ENCODE peak calls at places on chromosomes 2 and 18, in five cellular contexts. E is iPS-NIHi11; Z is T-helper 9 cell; M is activated CD4-positive, alpha-beta T cell treated with anti-CD3 and anti-CD28 coated beads, Interleukin-2, amount 50 U/mL, for 48 hours; F is cerebellum. G is an unnamed sample.

GRCh38 chr2:16321872-16322271 is 343.8 kb downstream of the CYRIA start:
- DNase-seq in F (no peak), E (peak; percentile 44), Z (no peak), M (no peak), G (no peak)

GRCh38 chr2:234999740-235000425 is 48.1 kb downstream of the SH3BP4 start:
- DNase-seq in M (no peak), F (no peak), E (no peak), Z (no peak), G (no peak)

GRCh38 chr2:67579207-67579606 is 182.1 kb downstream of the ETAA1 start:
- DNase-seq in E (no peak), Z (no peak), F (no peak), M (no peak), G (no peak)

GRCh38 chr18:10010611-10011015 is 96.8 kb downstream of the VAPA start:
- DNase-seq in E (no peak), M (no peak), F (no peak), Z (no peak), G (no peak)

GRCh38 chr2:133266075-133266925 is 302.0 kb downstream of the NCKAP5 start:
- DNase-seq in M (no peak), Z (no peak), E (peak; percentile 66), F (no peak), G (no peak)

GRCh38 chr2:651961-652373 is 25.2 kb downstream of the TMEM18 start:
- DNase-seq in F (no peak), Z (no peak), M (no peak), E (no peak), G (no peak)

GRCh38 chr2:217868911-217869334 is 133.9 kb downstream of the TNS1 start:
- DNase-seq in E (no peak), F (no peak), M (no peak), Z (no peak), G (no peak)

GRCh38 chr18:74290831-74291770 is 662 bp downstream of the CYB5A start:
- DNase-seq in Z (no peak), E (peak; percentile 67), M (peak; percentile 14), F (no peak), G (peak; percentile 13)

GRCh38 chr2:220664272-220665107 is 907.6 kb downstream of the EPHA4 start:
- DNase-seq in F (no peak), M (no peak), E (no peak), Z (no peak), G (no peak)

GRCh38 chr2:118851650-118852049 is 4.2 kb upstream of the EN1 start:
- DNase-seq in E (no peak), M (no peak), F (no peak), Z (no peak), G (no peak)

GRCh38 chr2:174122185-174122584 is 126.1 kb downstream of the OLA1 start:
- DNase-seq in M (no peak), Z (no peak), E (no peak), F (no peak), G (no peak)

GRCh38 chr2:47520302-47520630 is 117.3 kb downstream of the MSH2 start:
- DNase-seq in E (no peak), F (peak; percentile 64), Z (no peak), M (no peak), G (no peak)

GRCh38 chr2:157572725-157573124 is 55.9 kb downstream of the ACVR1C start:
- DNase-seq in F (no peak), Z (no peak), M (no peak), E (peak; percentile 36), G (no peak)

GRCh38 chr2:95025406-95026319 is at the start of gene MAL:
- DNase-seq in E (peak; percentile 73), F (no peak), Z (peak; percentile 40), M (peak; percentile 78), G (peak; percentile 37)

GRCh38 chr2:151357359-151357758 is at the start of gene TNFAIP6:
- DNase-seq in M (no peak), E (peak; percentile 34), F (no peak), Z (no peak), G (no peak)

GRCh38 chr18:1585881-1586488 is 681.3 kb downstream of the ADCYAP1 start:
- DNase-seq in M (no peak), Z (no peak), E (peak; percentile 24), F (peak; percentile 13), G (no peak)

GRCh38 chr2:128236491-128237035 is 82.1 kb downstream of the HS6ST1 start:
- DNase-seq in Z (no peak), M (no peak), F (no peak), E (no peak), G (no peak)

G was measured in T-helper 17 cell.